ENCODE peak calls at places on chromosomes 7 and 10, in five cellular contexts. Q is AG04450, T is body of pancreas, R is lung, C is IMR-90. W is an unnamed sample.

GRCh38 chr7:45574521-45575500 is 643 bp downstream of the ADCY1 start:
- DNase-seq in Q (no peak), T (peak; percentile 56), R (no peak), C (peak; percentile 49), W (no peak)

GRCh38 chr7:106151459-106152312 is 39.6 kb upstream of the SYPL1 start:
- DNase-seq in Q (no peak), T (no peak), R (no peak), C (no peak), W (no peak)

GRCh38 chr10:69962746-69963135 is 89.9 kb upstream of the MACROH2A2 start:
- DNase-seq in Q (no peak), T (no peak), R (peak; percentile 23), C (no peak), W (no peak)

GRCh38 chr7:131249483-131249882 is 78.2 kb upstream of the MKLN1 start:
- DNase-seq in Q (no peak), T (no peak), R (peak; percentile 29), C (no peak), W (no peak)

GRCh38 chr10:77943086-77943901 is 16.7 kb upstream of the DLG5 start:
- DNase-seq in Q (no peak), T (peak; percentile 29), R (no peak), C (peak; percentile 73), W (peak; percentile 33)

GRCh38 chr7:149830997-149831729 is 7.0 kb upstream of the ZNF862 start:
- DNase-seq in Q (no peak), T (no peak), R (no peak), C (no peak), W (no peak)

GRCh38 chr7:44639701-44640321 is 33.4 kb downstream of the OGDH start:
- DNase-seq in Q (peak; percentile 59), T (peak; percentile 56), R (peak; percentile 58), C (peak; percentile 91), W (no peak)

GRCh38 chr7:64946772-64947171 is 43.7 kb downstream of the ZNF273 start:
- DNase-seq in Q (no peak), T (no peak), R (no peak), C (peak; percentile 1), W (no peak)

GRCh38 chr10:18984531-18984930 is 64.1 kb upstream of the MALRD1 start:
- DNase-seq in Q (no peak), T (no peak), R (no peak), C (peak; percentile 27), W (no peak)

GRCh38 chr7:130393095-130393494 is 12.8 kb downstream of the CPA1 start:
- DNase-seq in Q (no peak), T (no peak), R (no peak), C (peak; percentile 80), W (no peak)

GRCh38 chr10:71351628-71352319 is 32.7 kb downstream of the SLC29A3 start:
- DNase-seq in Q (no peak), T (no peak), R (no peak), C (no peak), W (no peak)

GRCh38 chr7:146902728-146903127 is 786.1 kb downstream of the CNTNAP2 start:
- DNase-seq in Q (no peak), T (no peak), R (no peak), C (no peak), W (no peak)

GRCh38 chr10:125951290-125951689 is 54.9 kb downstream of the FANK1 start:
- DNase-seq in Q (no peak), T (no peak), R (no peak), C (no peak), W (no peak)

GRCh38 chr7:2689951-2690705 is 2.1 kb downstream of the AMZ1 start:
- DNase-seq in Q (no peak), T (no peak), R (no peak), C (peak; percentile 53), W (no peak)

GRCh38 chr10:110510086-110510485 is 12.4 kb downstream of the DUSP5 start:
- DNase-seq in Q (no peak), T (no peak), R (no peak), C (no peak), W (no peak)

GRCh38 chr10:110513949-110514348 is 16.2 kb downstream of the DUSP5 start:
- DNase-seq in Q (no peak), T (no peak), R (no peak), C (no peak), W (no peak)

GRCh38 chr10:110510730-110511129 is 13.0 kb downstream of the DUSP5 start:
- DNase-seq in Q (no peak), T (no peak), R (no peak), C (no peak), W (no peak)

GRCh38 chr10:110512461-110513187 is 14.9 kb downstream of the DUSP5 start:
- DNase-seq in Q (peak; percentile 74), T (no peak), R (no peak), C (peak; percentile 94), W (no peak)

GRCh38 chr10:110511734-110512449 is 14.2 kb downstream of the DUSP5 start:
- DNase-seq in Q (no peak), T (no peak), R (no peak), C (no peak), W (no peak)
- H3K27ac ChIP-seq in Q (peak overlapping the region; percentile 90), T (no peak overlapping the region), R (no peak overlapping the region), C (peak overlapping the region; percentile 62), W (peak overlapping the region; percentile 69)

GRCh38 chr7:137146012-137146455 is 197.5 kb downstream of the PTN start:
- DNase-seq in Q (peak; percentile 55), T (no peak), R (no peak), C (peak; percentile 95), W (no peak)
- H3K27ac ChIP-seq in Q (peak overlapping the region; percentile 4), T (no peak overlapping the region), R (no peak overlapping the region), C (no peak overlapping the region), W (peak overlapping the region; percentile 0)

DNA sequence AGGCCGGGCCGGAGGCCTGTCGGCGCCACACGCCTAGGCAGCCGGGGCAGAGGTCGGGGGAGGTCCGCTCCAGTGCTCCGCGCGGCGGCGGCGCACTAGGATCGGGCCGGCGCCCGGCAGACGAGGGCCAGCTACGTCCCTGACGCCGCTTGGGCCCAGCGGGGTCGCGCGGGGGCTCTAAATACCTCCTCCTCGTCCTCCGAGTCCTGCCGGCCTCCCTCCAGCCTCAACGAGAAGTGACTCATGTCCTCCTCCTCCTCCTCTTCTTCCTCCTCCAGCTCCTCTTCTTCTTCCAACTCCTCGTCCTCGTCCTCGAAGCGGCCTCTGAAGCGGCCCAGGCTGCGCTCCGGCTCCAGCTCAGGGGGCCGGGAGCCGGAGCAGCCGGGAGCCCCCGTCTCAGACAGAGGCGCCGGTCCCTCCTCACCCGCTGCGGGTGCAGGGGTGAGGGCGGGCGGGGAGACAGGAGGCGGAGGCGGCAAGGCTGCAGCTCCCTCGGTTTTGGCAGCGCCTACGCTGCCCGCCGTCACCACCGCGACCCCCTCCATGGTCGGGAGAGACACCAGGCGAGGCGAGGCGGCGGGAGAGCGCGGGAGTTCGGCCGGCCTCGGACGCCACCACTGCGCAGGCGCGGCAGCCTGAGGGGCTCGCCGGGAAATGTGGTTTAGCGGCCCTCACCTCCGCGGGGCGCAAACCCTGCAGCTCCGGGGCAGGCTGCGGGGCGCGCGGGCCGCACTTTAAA is at the start of gene PCGF6:
- DNase-seq in Q (peak; percentile 34), T (peak; percentile 81), R (peak; percentile 76), C (peak; percentile 64), W (no peak)
- H3K27ac ChIP-seq in Q (peak within 1 kb of the TSS; percentile 75), T (peak within 1 kb of the TSS; percentile 46), R (peak within 1 kb of the TSS; percentile 91), C (peak within 1 kb of the TSS; percentile 95), W (peak within 1 kb of the TSS; percentile 43)

GRCh38 chr7:42217053-42217452 is 20.0 kb downstream of the GLI3 start:
- DNase-seq in Q (no peak), T (no peak), R (no peak), C (no peak), W (no peak)
- H3K27ac ChIP-seq in Q (no peak overlapping the region), T (no peak overlapping the region), R (no peak overlapping the region), C (no peak overlapping the region), W (no peak overlapping the region)

GRCh38 chr10:79103585-79103984 is 34.8 kb downstream of the ZMIZ1 start:
- DNase-seq in Q (no peak), T (no peak), R (no peak), C (no peak), W (no peak)

GRCh38 chr10:79102056-79102874 is 33.5 kb downstream of the ZMIZ1 start:
- DNase-seq in Q (no peak), T (peak; percentile 49), R (no peak), C (peak; percentile 66), W (no peak)

GRCh38 chr10:79101560-79101971 is 32.8 kb downstream of the ZMIZ1 start:
- DNase-seq in Q (no peak), T (peak; percentile 50), R (no peak), C (no peak), W (no peak)

GRCh38 chr10:79104264-79104954 is 35.6 kb downstream of the ZMIZ1 start:
- DNase-seq in Q (no peak), T (peak; percentile 60), R (no peak), C (peak; percentile 51), W (no peak)

DNA sequence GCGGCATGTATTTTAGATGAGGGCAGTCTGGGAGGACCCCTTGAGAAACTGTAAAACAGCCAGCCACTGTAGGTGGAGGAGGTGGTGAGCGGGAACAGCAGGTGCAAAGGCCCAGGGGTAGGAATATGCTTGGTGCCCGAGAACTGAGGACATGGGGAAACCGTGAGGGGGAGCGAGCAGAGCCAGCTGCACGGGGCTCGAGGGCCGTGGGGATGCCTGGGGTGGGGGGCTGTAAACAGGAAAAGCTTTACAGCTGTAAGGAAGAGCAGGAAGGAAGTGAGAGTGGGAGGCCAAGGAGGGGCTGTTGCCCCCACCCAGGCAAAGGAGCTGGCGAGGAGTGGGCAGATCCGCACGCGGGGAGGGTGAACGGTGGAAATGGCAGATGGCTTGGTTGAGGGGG is 34.3 kb downstream of the ZMIZ1 start:
- DNase-seq in Q (no peak), T (no peak), R (no peak), C (no peak), W (no peak)
- H3K27ac ChIP-seq in Q (no peak overlapping the region), T (no peak overlapping the region), R (peak overlapping the region; percentile 63), C (no peak overlapping the region), W (no peak overlapping the region)

DNA sequence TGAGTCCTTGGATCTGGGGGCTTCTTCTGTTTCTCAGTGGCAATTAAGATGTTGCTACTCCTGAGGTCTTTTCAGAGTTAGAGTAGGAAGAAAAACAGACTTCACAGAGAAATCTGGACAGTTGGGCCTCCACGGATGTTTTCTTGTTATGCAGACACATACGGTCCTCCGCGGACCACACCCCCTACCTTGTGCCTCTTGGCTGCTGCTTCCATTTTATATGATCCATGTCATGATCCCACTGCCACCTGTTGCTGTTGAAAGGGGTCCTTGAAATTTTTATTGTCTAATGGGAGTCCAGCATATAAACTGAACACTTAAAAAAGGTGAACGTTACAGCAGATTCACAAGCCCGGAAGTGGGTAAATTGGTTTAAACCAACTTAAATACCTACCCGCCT is 8.3 kb downstream of the CELF2 start:
- DNase-seq in Q (no peak), T (no peak), R (no peak), C (no peak), W (no peak)
- H3K27ac ChIP-seq in Q (no peak overlapping the region), T (no peak overlapping the region), R (no peak overlapping the region), C (no peak overlapping the region), W (no peak overlapping the region)

GRCh38 chr10:82191653-82192052 is 316.7 kb downstream of the NRG3 start:
- DNase-seq in Q (no peak), T (no peak), R (no peak), C (no peak), W (no peak)
- H3K27ac ChIP-seq in Q (no peak overlapping the region), T (no peak overlapping the region), R (no peak overlapping the region), C (no peak overlapping the region), W (no peak overlapping the region)

GRCh38 chr10:133104972-133105495 is 17.3 kb downstream of the ADGRA1 start:
- DNase-seq in Q (no peak), T (no peak), R (no peak), C (no peak), W (no peak)
- H3K27ac ChIP-seq in Q (no peak overlapping the region), T (no peak overlapping the region), R (no peak overlapping the region), C (no peak overlapping the region), W (no peak overlapping the region)

GRCh38 chr7:5695037-5695708 is 86.3 kb downstream of the RNF216 start:
- DNase-seq in Q (peak; percentile 80), T (no peak), R (no peak), C (peak; percentile 89), W (no peak)
- H3K27ac ChIP-seq in Q (peak overlapping the region; percentile 99), T (peak overlapping the region; percentile 66), R (peak overlapping the region; percentile 90), C (peak overlapping the region; percentile 98), W (no peak overlapping the region)